ENCODE peak calls at places on chromosomes 7 and 10, in four cellular contexts. One of them, this sample, is unnamed.

GRCh38 chr7:2018786-2019692 is 213.7 kb downstream of the MAD1L1 start:
- DNase-seq in OCI-LY7: no peak
- DNase-seq in naive thymus-derived CD4-positive, alpha-beta T cell: no peak
- DNase-seq in lower lobe of right lung: peak; percentile 72
- DNase-seq in this sample: peak; percentile 24

GRCh38 chr7:158664406-158664805 is 40.2 kb downstream of the NCAPG2 start:
- DNase-seq in OCI-LY7: no peak
- DNase-seq in lower lobe of right lung: no peak
- DNase-seq in naive thymus-derived CD4-positive, alpha-beta T cell: no peak
- DNase-seq in this sample: no peak

GRCh38 chr10:25747038-25747437 is 187.0 kb upstream of the MYO3A start:
- DNase-seq in lower lobe of right lung: no peak
- DNase-seq in OCI-LY7: no peak
- DNase-seq in naive thymus-derived CD4-positive, alpha-beta T cell: no peak
- DNase-seq in this sample: no peak

GRCh38 chr7:36719233-36719632 is 5.1 kb downstream of the AOAH start:
- DNase-seq in naive thymus-derived CD4-positive, alpha-beta T cell: no peak
- DNase-seq in OCI-LY7: no peak
- DNase-seq in lower lobe of right lung: no peak
- DNase-seq in this sample: no peak

GRCh38 chr10:115092555-115093285 is 445 bp upstream of the ATRNL1 start:
- DNase-seq in OCI-LY7: no peak
- DNase-seq in lower lobe of right lung: no peak
- DNase-seq in naive thymus-derived CD4-positive, alpha-beta T cell: peak; percentile 47
- DNase-seq in this sample: peak; percentile 15

GRCh38 chr7:55280031-55280454 is 85.1 kb upstream of the LANCL2 start:
- DNase-seq in lower lobe of right lung: no peak
- DNase-seq in naive thymus-derived CD4-positive, alpha-beta T cell: peak; percentile 49
- DNase-seq in OCI-LY7: peak; percentile 76
- DNase-seq in this sample: peak; percentile 66

GRCh38 chr7:40015790-40016296 is 65.8 kb downstream of the CDK13 start:
- DNase-seq in naive thymus-derived CD4-positive, alpha-beta T cell: no peak
- DNase-seq in lower lobe of right lung: no peak
- DNase-seq in OCI-LY7: peak; percentile 7
- DNase-seq in this sample: peak; percentile 32

GRCh38 chr7:130880668-130881067 is 146.7 kb upstream of the KLF14 start:
- DNase-seq in naive thymus-derived CD4-positive, alpha-beta T cell: no peak
- DNase-seq in OCI-LY7: no peak
- DNase-seq in lower lobe of right lung: no peak
- DNase-seq in this sample: no peak

GRCh38 chr7:11548532-11548931 is 283.5 kb downstream of the THSD7A start:
- DNase-seq in naive thymus-derived CD4-positive, alpha-beta T cell: no peak
- DNase-seq in OCI-LY7: no peak
- DNase-seq in lower lobe of right lung: no peak
- DNase-seq in this sample: no peak

GRCh38 chr10:123309740-123310139 is 155.5 kb downstream of the BUB3 start:
- DNase-seq in lower lobe of right lung: peak; percentile 75
- DNase-seq in OCI-LY7: no peak
- DNase-seq in naive thymus-derived CD4-positive, alpha-beta T cell: no peak
- DNase-seq in this sample: no peak

GRCh38 chr10:86711957-86712708 is 43.8 kb downstream of the LDB3 start:
- DNase-seq in OCI-LY7: peak; percentile 41
- DNase-seq in lower lobe of right lung: no peak
- DNase-seq in naive thymus-derived CD4-positive, alpha-beta T cell: peak; percentile 49
- DNase-seq in this sample: no peak

GRCh38 chr10:96339956-96340904 is 18.6 kb downstream of the OPALIN start:
- DNase-seq in OCI-LY7: peak; percentile 88
- DNase-seq in naive thymus-derived CD4-positive, alpha-beta T cell: no peak
- DNase-seq in lower lobe of right lung: peak; percentile 56
- DNase-seq in this sample: peak; percentile 19

GRCh38 chr10:86349474-86349873 is 17.1 kb downstream of the GRID1 start:
- DNase-seq in naive thymus-derived CD4-positive, alpha-beta T cell: no peak
- DNase-seq in lower lobe of right lung: peak; percentile 10
- DNase-seq in OCI-LY7: peak; percentile 78
- DNase-seq in this sample: no peak

GRCh38 chr10:61785410-61786105 is 115.9 kb upstream of the ARID5B start:
- DNase-seq in naive thymus-derived CD4-positive, alpha-beta T cell: no peak
- DNase-seq in lower lobe of right lung: no peak
- DNase-seq in OCI-LY7: no peak
- DNase-seq in this sample: no peak

GRCh38 chr7:38367301-38367700 is 93.9 kb upstream of the TARP start:
- DNase-seq in OCI-LY7: peak; percentile 23
- DNase-seq in naive thymus-derived CD4-positive, alpha-beta T cell: no peak
- DNase-seq in lower lobe of right lung: no peak
- DNase-seq in this sample: no peak

GRCh38 chr10:129467346-129468119 is 492 bp downstream of the MGMT start:
- DNase-seq in naive thymus-derived CD4-positive, alpha-beta T cell: no peak
- DNase-seq in OCI-LY7: peak; percentile 7
- DNase-seq in lower lobe of right lung: peak; percentile 63
- DNase-seq in this sample: no peak

GRCh38 chr10:100735345-100736143 is 9.8 kb upstream of the PAX2 start:
- DNase-seq in OCI-LY7: no peak
- DNase-seq in lower lobe of right lung: no peak
- DNase-seq in naive thymus-derived CD4-positive, alpha-beta T cell: no peak
- DNase-seq in this sample: no peak
- H3K4me3 ChIP-seq in OCI-LY7: no peak overlapping the region
- H3K4me3 ChIP-seq in lower lobe of right lung: no peak overlapping the region
- H3K4me3 ChIP-seq in naive thymus-derived CD4-positive, alpha-beta T cell: no peak overlapping the region
- H3K4me3 ChIP-seq in this sample: no peak overlapping the region

DNA sequence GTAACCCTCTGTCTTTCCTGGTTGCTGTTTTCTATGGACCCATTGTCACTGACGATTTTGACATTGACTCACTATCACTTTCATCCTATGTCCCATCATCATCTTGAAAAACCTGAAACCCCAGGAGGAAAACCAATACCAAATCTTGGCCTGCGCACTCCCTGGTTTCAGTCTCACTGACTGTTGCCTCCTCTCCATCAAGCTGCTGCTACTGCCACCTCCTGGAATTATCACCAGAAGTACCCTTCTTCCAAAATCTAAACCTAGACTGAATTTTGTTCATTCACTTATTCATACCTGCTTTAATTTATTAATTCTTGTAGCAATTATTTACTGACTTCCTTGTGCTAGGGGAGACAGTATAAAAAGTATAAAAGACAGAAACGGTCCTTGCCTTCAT is 44.5 kb upstream of the ACBD5 start:
- DNase-seq in OCI-LY7: peak; percentile 11
- DNase-seq in naive thymus-derived CD4-positive, alpha-beta T cell: no peak
- DNase-seq in lower lobe of right lung: no peak
- DNase-seq in this sample: no peak
- H3K4me3 ChIP-seq in OCI-LY7: no peak overlapping the region
- H3K4me3 ChIP-seq in naive thymus-derived CD4-positive, alpha-beta T cell: no peak overlapping the region
- H3K4me3 ChIP-seq in lower lobe of right lung: no peak overlapping the region
- H3K4me3 ChIP-seq in this sample: no peak overlapping the region

GRCh38 chr10:110992011-110992800 is 72.8 kb downstream of the SHOC2 start:
- DNase-seq in naive thymus-derived CD4-positive, alpha-beta T cell: no peak
- DNase-seq in lower lobe of right lung: no peak
- DNase-seq in OCI-LY7: no peak
- DNase-seq in this sample: no peak
- H3K4me3 ChIP-seq in naive thymus-derived CD4-positive, alpha-beta T cell: no peak overlapping the region
- H3K4me3 ChIP-seq in lower lobe of right lung: no peak overlapping the region
- H3K4me3 ChIP-seq in OCI-LY7: no peak overlapping the region
- H3K4me3 ChIP-seq in this sample: no peak overlapping the region

DNA sequence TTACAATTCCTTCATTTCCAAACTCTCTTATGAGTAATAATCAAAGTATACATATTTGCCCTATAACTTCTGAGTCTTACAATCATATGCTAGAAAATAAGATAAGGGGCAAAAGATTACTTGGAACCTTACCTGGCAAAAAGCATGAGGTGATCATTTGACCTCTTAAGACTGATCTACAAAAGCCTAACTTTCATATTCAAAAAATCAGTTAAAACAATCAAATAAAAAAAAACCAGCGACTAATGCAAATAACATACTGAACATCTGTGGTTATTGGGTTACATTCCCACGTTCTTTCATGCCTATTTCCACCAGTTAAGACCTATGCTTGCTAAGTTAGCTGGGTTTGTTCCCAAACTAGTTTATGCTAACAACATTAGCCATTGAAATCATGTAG is 187.6 kb downstream of the RNF133 start:
- DNase-seq in lower lobe of right lung: no peak
- DNase-seq in naive thymus-derived CD4-positive, alpha-beta T cell: no peak
- DNase-seq in OCI-LY7: no peak
- DNase-seq in this sample: no peak
- H3K4me3 ChIP-seq in lower lobe of right lung: no peak overlapping the region
- H3K4me3 ChIP-seq in naive thymus-derived CD4-positive, alpha-beta T cell: no peak overlapping the region
- H3K4me3 ChIP-seq in OCI-LY7: no peak overlapping the region
- H3K4me3 ChIP-seq in this sample: no peak overlapping the region

DNA sequence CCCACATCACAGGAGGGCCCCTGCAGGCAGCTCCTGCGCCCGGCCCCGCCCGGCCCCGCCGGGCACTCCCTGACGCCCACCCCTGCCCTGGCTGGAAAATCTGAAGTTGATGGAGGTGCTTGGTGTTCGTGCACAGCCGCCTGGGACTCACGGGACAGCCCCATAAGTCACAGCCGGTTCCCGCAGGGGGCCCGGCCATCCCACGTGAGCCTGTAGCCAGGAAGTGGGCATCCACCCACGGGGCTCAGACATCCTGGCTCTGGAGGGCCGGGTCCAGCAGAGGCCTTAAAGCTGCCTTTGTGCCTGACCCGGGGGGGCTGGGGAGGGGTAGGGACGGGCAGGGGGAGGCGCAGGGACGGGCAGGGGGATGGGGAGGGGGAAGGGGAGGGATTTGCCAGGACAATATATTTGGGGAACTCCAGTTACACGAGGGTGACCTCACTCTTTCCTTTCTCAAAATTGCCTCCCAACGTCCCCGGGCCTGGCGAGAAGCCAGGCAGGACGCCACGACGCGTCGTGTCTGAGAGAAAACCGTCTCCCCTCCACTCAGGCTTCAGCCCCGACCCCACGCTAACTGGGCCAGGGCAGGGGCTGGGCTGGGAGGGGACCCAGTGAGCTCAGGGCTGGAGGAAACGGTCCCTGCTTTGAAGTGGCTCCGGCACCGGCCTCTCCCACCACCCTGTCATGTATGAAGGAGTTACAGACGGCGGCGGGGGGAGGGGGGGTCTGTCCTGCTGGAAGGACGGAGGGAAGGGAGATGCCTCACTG is 82.1 kb upstream of the PDGFA start:
- DNase-seq in naive thymus-derived CD4-positive, alpha-beta T cell: peak; percentile 93
- DNase-seq in lower lobe of right lung: peak; percentile 75
- DNase-seq in OCI-LY7: no peak
- DNase-seq in this sample: no peak
- H3K4me3 ChIP-seq in naive thymus-derived CD4-positive, alpha-beta T cell: peak overlapping the region; percentile 55
- H3K4me3 ChIP-seq in lower lobe of right lung: peak overlapping the region; percentile 25
- H3K4me3 ChIP-seq in OCI-LY7: no peak overlapping the region
- H3K4me3 ChIP-seq in this sample: no peak overlapping the region